ENCODE peak calls at places on chromosomes 1 and 21, in eight cellular contexts. J is MM.1S; E is NT2/D1; Q is thyroid gland; K is right lobe of liver; P is A549; N is CD4-positive, alpha-beta memory T cell; Z is tibial nerve. L is an unnamed sample.

GRCh38 chr21:28253378-28253777 is 739.3 kb downstream of the LTN1 start:
- DNase-seq in Q (no peak), K (no peak), N (no peak), Z (no peak), P (no peak), E (no peak), J (no peak), L (peak; percentile 54)

GRCh38 chr1:93692983-93693591 is 11.4 kb upstream of the BCAR3 start:
- DNase-seq in E (no peak), Z (no peak), K (no peak), N (no peak), P (peak; percentile 71), J (no peak), Q (peak; percentile 81), L (peak; percentile 93)

GRCh38 chr21:42002421-42002958 is 7.7 kb downstream of the ZBTB21 start:
- DNase-seq in P (peak; percentile 16), Q (no peak), N (peak; percentile 28), E (no peak), K (no peak), Z (no peak), J (no peak), L (peak; percentile 67)

GRCh38 chr1:155188268-155188667 is 14.6 kb downstream of the TRIM46 start:
- DNase-seq in N (no peak), K (peak; percentile 30), E (no peak), Q (no peak), J (no peak), Z (no peak), P (no peak), L (no peak)

GRCh38 chr1:149936076-149936991 is at the start of gene MTMR11:
- DNase-seq in J (no peak), P (peak; percentile 55), K (no peak), Z (peak; percentile 49), N (no peak), E (no peak), Q (peak; percentile 42), L (no peak)

GRCh38 chr1:117060441-117061317 is 553 bp downstream of the TTF2 start:
- DNase-seq in Z (no peak), J (peak; percentile 39), N (no peak), Q (peak; percentile 45), K (peak; percentile 65), P (peak; percentile 52), E (peak; percentile 23), L (no peak)

GRCh38 chr1:32816676-32817158 is 441 bp downstream of the YARS1 start:
- DNase-seq in K (no peak), E (no peak), Z (no peak), P (peak; percentile 25), Q (no peak), N (no peak), J (no peak), L (peak; percentile 71)

GRCh38 chr1:223712856-223713494 is 636 bp downstream of the CAPN2 start:
- DNase-seq in N (peak; percentile 50), K (no peak), P (no peak), Q (peak; percentile 49), Z (peak; percentile 21), E (no peak), J (no peak), L (no peak)

GRCh38 chr1:105492941-105493340 is 1563.5 kb upstream of the PRMT6 start:
- DNase-seq in E (no peak), P (no peak), K (no peak), Q (no peak), J (no peak), N (no peak), Z (no peak), L (no peak)

GRCh38 chr1:92790081-92790480 is 5.2 kb upstream of the EVI5 start:
- DNase-seq in J (no peak), K (no peak), Z (no peak), N (no peak), P (no peak), Q (no peak), E (no peak), L (no peak)

GRCh38 chr1:47338249-47339077 is 4.9 kb downstream of the CMPK1 start:
- DNase-seq in N (no peak), E (no peak), K (no peak), Q (no peak), J (no peak), Z (no peak), P (no peak), L (no peak)

GRCh38 chr1:198497326-198498220 is 42.9 kb downstream of the ATP6V1G3 start:
- DNase-seq in E (no peak), J (no peak), Q (no peak), K (no peak), Z (no peak), N (no peak), P (no peak), L (no peak)

GRCh38 chr1:15139654-15140350 is 13.7 kb upstream of the TMEM51 start:
- DNase-seq in K (no peak), Z (no peak), P (no peak), Q (no peak), J (peak; percentile 21), N (no peak), E (no peak), L (no peak)

DNA sequence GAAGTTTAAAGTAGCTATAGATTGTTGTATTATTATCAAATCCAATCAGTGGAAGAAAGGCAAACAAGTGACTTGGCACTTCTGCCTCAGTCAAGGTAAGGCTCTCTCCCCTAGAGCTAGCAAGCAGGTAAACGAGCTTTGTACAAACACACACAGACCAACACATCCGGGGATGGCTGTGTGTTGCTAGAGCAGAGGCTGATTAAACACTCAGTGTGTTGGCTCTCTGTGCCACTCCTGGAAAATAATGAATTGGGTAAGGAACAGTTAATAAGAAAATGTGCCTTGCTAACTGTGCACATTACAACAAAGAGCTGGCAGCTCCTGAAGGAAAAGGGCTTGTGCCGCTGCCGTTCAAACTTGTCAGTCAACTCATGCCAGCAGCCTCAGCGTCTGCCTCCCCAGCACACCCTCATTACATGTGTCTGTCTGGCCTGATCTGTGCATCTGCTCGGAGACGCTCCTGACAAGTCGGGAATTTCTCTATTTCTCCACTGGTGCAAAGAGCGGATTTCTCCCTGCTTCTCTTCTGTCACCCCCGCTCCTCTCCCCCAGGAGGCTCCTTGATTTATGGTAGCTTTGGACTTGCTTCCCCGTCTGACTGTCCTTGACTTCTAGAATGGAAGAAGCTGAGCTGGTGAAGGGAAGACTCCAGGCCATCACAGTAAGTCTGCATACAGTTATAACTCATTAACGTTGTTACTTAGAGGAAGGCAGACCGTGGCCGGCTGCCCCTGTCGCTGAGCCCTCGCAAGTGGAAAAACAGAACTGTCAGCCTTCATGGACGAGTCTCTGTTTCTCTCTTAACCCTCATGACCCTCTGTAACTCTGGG is at the start of gene PALMD:
- DNase-seq in Q (peak; percentile 61), Z (peak; percentile 34), N (no peak), J (no peak), E (peak; percentile 13), K (peak; percentile 72), P (peak; percentile 40), L (no peak)
- H3K4me1 ChIP-seq in Q (peaks cover 35% of the 10 kb centered on the region), Z (no peaks in the 10 kb centered on the region), N (no peaks in the 10 kb centered on the region), J (no peaks in the 10 kb centered on the region), E (peaks cover 3% of the 10 kb centered on the region), K (peaks cover 23% of the 10 kb centered on the region), P (peaks cover 32% of the 10 kb centered on the region), L (peaks cover 57% of the 10 kb centered on the region)

GRCh38 chr1:67716800-67717199 is 31.8 kb downstream of the GADD45A start:
- DNase-seq in Q (peak; percentile 60), N (no peak), J (no peak), Z (no peak), E (no peak), P (peak; percentile 17), K (no peak), L (no peak)

GRCh38 chr1:67717876-67718275 is 32.9 kb downstream of the GADD45A start:
- DNase-seq in J (no peak), N (no peak), K (no peak), Z (no peak), E (no peak), Q (peak; percentile 50), P (no peak), L (no peak)

GRCh38 chr1:67719329-67720196 is 34.6 kb downstream of the GADD45A start:
- DNase-seq in K (no peak), J (no peak), Z (no peak), E (no peak), Q (no peak), P (no peak), N (no peak), L (no peak)

GRCh38 chr1:67713071-67713806 is 28.2 kb downstream of the GADD45A start:
- DNase-seq in Z (no peak), P (peak; percentile 44), Q (no peak), K (no peak), E (no peak), J (no peak), N (no peak), L (no peak)

GRCh38 chr1:67715819-67716218 is 30.8 kb downstream of the GADD45A start:
- DNase-seq in P (no peak), Q (no peak), E (no peak), K (peak; percentile 69), Z (no peak), J (no peak), N (no peak), L (no peak)
- H3K4me1 ChIP-seq in P (peaks cover 90% of the 10 kb centered on the region), Q (peaks cover 31% of the 10 kb centered on the region), E (no peaks in the 10 kb centered on the region), K (peaks cover 37% of the 10 kb centered on the region), Z (peaks cover 18% of the 10 kb centered on the region), J (no peaks in the 10 kb centered on the region), N (no peaks in the 10 kb centered on the region), L (peaks cover 58% of the 10 kb centered on the region)

GRCh38 chr1:6179564-6180175 is 451 bp downstream of the CHD5 start:
- DNase-seq in J (no peak), P (no peak), Z (no peak), K (no peak), E (no peak), Q (no peak), N (no peak), L (no peak)
- H3K4me1 ChIP-seq in J (no peaks in the 10 kb centered on the region), P (peaks cover 15% of the 10 kb centered on the region), Z (peaks cover 17% of the 10 kb centered on the region), K (no peaks in the 10 kb centered on the region), E (no peaks in the 10 kb centered on the region), Q (peaks cover 7% of the 10 kb centered on the region), N (peaks cover 17% of the 10 kb centered on the region), L (peaks cover 13% of the 10 kb centered on the region)

GRCh38 chr1:74396462-74396861 is 115.9 kb downstream of the LRRC53 start:
- DNase-seq in K (no peak), E (no peak), N (no peak), Q (no peak), P (no peak), Z (no peak), J (no peak), L (no peak)
- H3K4me1 ChIP-seq in K (no peaks in the 10 kb centered on the region), E (no peaks in the 10 kb centered on the region), N (no peaks in the 10 kb centered on the region), Q (no peaks in the 10 kb centered on the region), P (no peaks in the 10 kb centered on the region), Z (peaks cover 8% of the 10 kb centered on the region), J (no peaks in the 10 kb centered on the region), L (no peaks in the 10 kb centered on the region)

L was measured in keratinocyte.